ENCODE peak calls at places on chromosomes 16 and 17, in five cellular contexts. B is HepG2, S is H1, Y is GM12878, O is K562. Q is an unnamed sample.

GRCh38 chr16:86828653-86829052 is 250.3 kb downstream of the FOXL1 start:
- DNase-seq in O (no peak), Y (no peak), S (no peak), B (no peak), Q (no peak)

GRCh38 chr16:23227529-23227928 is 45.0 kb downstream of the SCNN1G start:
- DNase-seq in Y (no peak), S (no peak), O (peak), B (no peak), Q (no peak)

GRCh38 chr17:82703935-82704865 is 5.7 kb upstream of the RAB40B start:
- DNase-seq in Y (no peak), O (peak), S (no peak), B (peak), Q (no peak)

GRCh38 chr16:89217138-89217387 is 440 bp upstream of the ZNF778 start:
- DNase-seq in B (no peak), O (no peak), Y (no peak), S (no peak), Q (no peak)

GRCh38 chr17:8384801-8385335 is 1.9 kb upstream of the RPL26 start:
- DNase-seq in O (peak), Y (no peak), S (no peak), B (no peak), Q (no peak)

GRCh38 chr16:22789281-22789945 is 24.5 kb upstream of the HS3ST2 start:
- DNase-seq in Y (no peak), B (no peak), S (no peak), O (no peak), Q (no peak)

GRCh38 chr17:16187642-16188041 is 27.7 kb downstream of the NCOR1 start:
- DNase-seq in B (no peak), O (no peak), Y (no peak), S (no peak), Q (no peak)

GRCh38 chr16:14369734-14370598 is 260.1 kb downstream of the PARN start:
- DNase-seq in Y (no peak), B (no peak), S (no peak), O (no peak), Q (no peak)

GRCh38 chr16:87295259-87295658 is 21.9 kb downstream of the C16orf95 start:
- DNase-seq in O (peak), S (no peak), B (peak), Y (no peak), Q (no peak)

GRCh38 chr16:86060381-86061317 is 161.7 kb downstream of the IRF8 start:
- DNase-seq in O (no peak), B (no peak), S (no peak), Y (no peak), Q (no peak)

GRCh38 chr17:11900655-11901054 is 96.6 kb downstream of the ZNF18 start:
- DNase-seq in B (no peak), S (no peak), Y (no peak), O (no peak), Q (no peak)

GRCh38 chr17:2412561-2413021 is 11.7 kb upstream of the MNT start:
- DNase-seq in B (no peak), O (no peak), S (peak), Y (no peak), Q (peak)

GRCh38 chr16:53257001-53257400 is 177.3 kb upstream of the RBL2 start:
- DNase-seq in B (no peak), S (no peak), Y (no peak), O (no peak), Q (no peak)

GRCh38 chr17:82497483-82498405 is 21.8 kb upstream of the FOXK2 start:
- DNase-seq in O (peak), S (peak), Y (no peak), B (no peak), Q (no peak)

GRCh38 chr16:526181-527014 is 1.1 kb upstream of the CAPN15 start:
- DNase-seq in O (peak), Y (no peak), S (no peak), B (no peak), Q (no peak)

GRCh38 chr17:17783121-17783824 is 53.5 kb downstream of the SREBF1 start:
- DNase-seq in B (no peak), S (peak), Y (peak), O (peak), Q (peak)

GRCh38 chr17:67514998-67515397 is 137.9 kb downstream of the PITPNC1 start:
- DNase-seq in S (no peak), B (no peak), Y (no peak), O (no peak), Q (no peak)

GRCh38 chr17:74216505-74216904 is 3.1 kb downstream of the TTYH2 start:
- DNase-seq in B (no peak), O (no peak), S (no peak), Y (no peak), Q (no peak)

GRCh38 chr17:1034652-1035210 is 37.8 kb downstream of the TIMM22 start:
- DNase-seq in S (no peak), B (no peak), Y (no peak), O (no peak), Q (no peak)

GRCh38 chr17:18961634-18962493 is 9.9 kb downstream of the SLC5A10 start:
- DNase-seq in Y (no peak), B (no peak), S (no peak), O (no peak), Q (peak)

GRCh38 chr16:3601614-3602319 is 9.6 kb downstream of the SLX4 start:
- DNase-seq in O (no peak), S (no peak), Y (no peak), B (no peak), Q (no peak)

GRCh38 chr17:82370471-82371332 is 863 bp upstream of the UTS2R start:
- DNase-seq in O (no peak), Y (no peak), B (no peak), S (no peak), Q (peak)

GRCh38 chr17:2928294-2928890 is 132.2 kb downstream of the RAP1GAP2 start:
- DNase-seq in O (no peak), S (no peak), B (no peak), Y (no peak), Q (peak)

GRCh38 chr16:4098496-4098895 is 17.7 kb downstream of the ADCY9 start:
- DNase-seq in O (no peak), Y (no peak), B (no peak), S (no peak), Q (no peak)

GRCh38 chr17:50534222-50534978 is 1.9 kb downstream of the EPN3 start:
- DNase-seq in Y (no peak), B (no peak), O (peak), S (peak), Q (peak)

GRCh38 chr17:50534979-50535326 is 2.4 kb downstream of the EPN3 start:
- DNase-seq in S (no peak), O (no peak), B (no peak), Y (no peak), Q (no peak)

GRCh38 chr17:50532452-50533024 is at the start of gene EPN3:
- DNase-seq in S (peak), O (no peak), Y (no peak), B (no peak), Q (peak)

GRCh38 chr17:50533185-50533584 is 650 bp downstream of the EPN3 start:
- DNase-seq in B (no peak), S (peak), O (no peak), Y (no peak), Q (peak)

DNA sequence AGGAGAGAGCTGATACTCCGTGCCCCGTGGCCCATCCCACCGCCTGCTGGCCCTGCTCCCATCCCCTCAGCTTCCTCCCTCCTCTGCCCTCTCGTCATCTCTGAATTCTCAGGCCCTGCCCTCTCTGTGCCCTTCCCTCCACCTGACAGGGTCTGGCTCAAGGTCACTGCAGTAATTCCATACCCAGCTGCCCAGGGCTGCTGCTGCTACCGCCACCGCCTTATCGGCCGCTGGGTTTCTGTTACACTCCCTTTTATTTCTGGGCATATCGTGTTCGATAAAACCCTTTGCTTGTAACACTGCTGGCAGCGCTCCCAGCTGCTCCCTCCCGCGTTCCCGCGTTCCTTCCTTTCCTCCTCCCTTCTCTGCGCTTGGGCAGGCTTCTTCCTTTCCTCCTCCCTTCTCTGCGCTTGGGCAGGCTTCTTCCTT is 1.2 kb downstream of the EPN3 start:
- DNase-seq in O (no peak), B (no peak), Y (no peak), S (peak), Q (peak)
- H2AFZ ChIP-seq in O (no peak), B (no peak), Y (no peak), S (no peak), Q (no peak)

DNA sequence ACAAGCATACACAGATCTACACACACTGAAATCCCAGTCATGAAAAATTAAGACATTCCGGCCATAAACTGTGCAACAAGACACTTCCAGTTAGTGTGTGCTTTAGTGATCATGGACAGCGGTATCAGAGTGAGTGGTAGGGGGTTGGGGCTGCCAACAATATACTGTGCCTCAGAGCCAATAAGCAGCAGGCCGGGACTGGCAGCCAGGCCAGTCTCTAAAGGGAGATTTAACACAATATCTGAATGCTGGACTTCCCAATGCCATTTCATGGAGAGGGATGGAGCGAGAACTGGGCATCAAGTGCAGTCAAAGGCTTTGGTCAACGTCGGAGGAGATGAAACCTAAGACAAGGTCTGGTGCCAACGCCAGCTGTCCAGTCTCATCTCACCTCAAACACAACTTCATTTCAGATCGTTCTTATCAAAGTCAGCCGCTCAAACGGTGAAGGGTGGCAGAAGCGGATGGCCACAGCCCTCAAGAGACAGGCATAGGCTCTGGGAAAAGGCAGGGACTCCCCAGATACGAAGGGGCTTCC is 983 bp downstream of the USP32 start:
- DNase-seq in S (no peak), Y (no peak), O (peak), B (peak), Q (peak)
- TF ChIP-seq RFX5 in S (no peak), Y (no peak), O (no peak), B (no peak), Q (no peak)

GRCh38 chr16:30829130-30830071 is 42.4 kb upstream of the ZNF629 start:
- DNase-seq in O (peak), S (no peak), Y (no peak), B (peak), Q (no peak)
- TF ChIP-seq SIN3A in O (no peak), S (no peak), Y (no peak), B (no peak), Q (no peak)

GRCh38 chr17:13562271-13562800 is 39.4 kb downstream of the HS3ST3A1 start:
- DNase-seq in Y (no peak), O (peak), B (no peak), S (no peak), Q (no peak)
- H2AFZ ChIP-seq in Y (no peak), O (peak), B (no peak), S (no peak), Q (peak)

GRCh38 chr16:79777679-79778078 is 177.1 kb upstream of the MAF start:
- DNase-seq in S (no peak), B (no peak), O (no peak), Y (no peak), Q (no peak)

GRCh38 chr16:79770244-79771064 is 169.9 kb upstream of the MAF start:
- DNase-seq in S (peak), Y (peak), B (peak), O (peak), Q (peak)

GRCh38 chr16:79772028-79772427 is 171.5 kb upstream of the MAF start:
- DNase-seq in B (no peak), Y (no peak), S (no peak), O (no peak), Q (no peak)

DNA sequence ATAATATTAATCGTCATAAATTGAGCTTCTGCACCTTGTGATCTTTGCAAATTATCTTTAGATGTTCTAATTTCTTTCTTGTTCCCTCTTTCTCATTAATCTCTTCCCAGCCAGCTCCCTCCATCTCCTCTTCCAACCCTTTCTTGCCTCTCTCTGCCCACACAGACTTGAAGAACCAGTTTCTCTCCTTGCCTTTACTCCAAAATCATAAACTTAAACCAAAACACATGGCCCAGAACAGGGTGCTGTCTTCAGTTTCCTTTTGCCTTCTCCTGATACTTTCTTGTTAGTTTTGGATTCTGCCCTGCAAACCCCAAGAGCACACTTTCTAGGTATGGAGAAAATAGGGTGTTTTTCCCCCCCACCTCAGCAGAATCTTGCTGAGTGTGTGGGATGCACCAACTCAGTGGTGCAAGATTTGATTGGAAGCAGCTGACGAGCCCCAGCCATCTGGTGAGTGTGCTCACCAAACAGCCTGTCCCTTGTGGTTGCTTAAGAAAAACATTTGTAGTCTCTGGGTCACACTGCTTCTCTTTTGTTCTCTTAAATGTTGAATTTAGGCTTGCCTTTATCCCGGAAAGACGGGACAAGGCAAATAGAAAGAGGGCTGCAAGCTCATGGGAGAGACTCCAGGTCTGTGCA is 175.8 kb upstream of the MAF start:
- DNase-seq in Y (no peak), B (no peak), O (peak), S (no peak), Q (no peak)
- TF ChIP-seq RFX5 in Y (no peak), B (no peak), O (no peak), S (no peak), Q (no peak)

GRCh38 chr16:49443576-49443975 is 70.0 kb downstream of the C16orf78 start:
- DNase-seq in O (no peak), B (no peak), Y (no peak), S (no peak), Q (no peak)

GRCh38 chr16:49439676-49440075 is 66.1 kb downstream of the C16orf78 start:
- DNase-seq in B (no peak), S (no peak), O (no peak), Y (no peak), Q (no peak)

GRCh38 chr16:49442805-49443204 is 69.2 kb downstream of the C16orf78 start:
- DNase-seq in Y (no peak), S (no peak), O (no peak), B (no peak), Q (no peak)

GRCh38 chr16:49440156-49441065 is 66.8 kb downstream of the C16orf78 start:
- DNase-seq in Y (no peak), B (no peak), O (no peak), S (no peak), Q (peak)

GRCh38 chr16:49441366-49441780 is 67.8 kb downstream of the C16orf78 start:
- DNase-seq in B (no peak), Y (peak), O (no peak), S (peak), Q (peak)
- TF ChIP-seq SIN3A in B (no peak), Y (no peak), O (no peak), S (no peak), Q (no peak)

GRCh38 chr17:5893741-5894140 is 176.4 kb upstream of the WSCD1 start:
- DNase-seq in S (no peak), B (no peak), O (no peak), Y (no peak), Q (no peak)
- H2AFZ ChIP-seq in S (no peak), B (no peak), O (no peak), Y (no peak), Q (no peak)

GRCh38 chr16:29745853-29746345 is at the start of gene C16orf54:
- DNase-seq in Y (peak), S (peak), B (no peak), O (no peak), Q (no peak)
- TF ChIP-seq RFX5 in Y (no peak), S (no peak), B (no peak), O (no peak), Q (no peak)

Q was measured in SK-N-SH.